ENCODE peak calls at places on chromosome 14, in six cellular contexts. I is AG20443; Y is stimulated activated effector memory CD8-positive, alpha-beta T cell treated with anti-CD3 and anti-CD28 coated beads, Interleukin-12 subunit alpha, Interleukin-12 subunit beta, amount 100 ng/mL, for 72 hours; E is T-helper 17 cell; Q is brain microvascular endothelial cell; P is omental fat pad. X is an unnamed sample.

GRCh38 chr14:20278414-20278813 is 27.3 kb downstream of the TTC5 start:
- DNase-seq in E (no peak), Q (peak), I (no peak), P (no peak), Y (no peak), X (no peak)

GRCh38 chr14:79465651-79466050 is 745.7 kb downstream of the DIO2 start:
- DNase-seq in Y (no peak), Q (no peak), I (no peak), E (no peak), P (no peak), X (no peak)

GRCh38 chr14:46306267-46306666 is 345.3 kb downstream of the RPL10L start:
- DNase-seq in Q (no peak), P (no peak), I (no peak), E (no peak), Y (no peak), X (no peak)

GRCh38 chr14:24368562-24369252 is 723 bp downstream of the NFATC4 start:
- DNase-seq in Y (no peak), I (peak), Q (peak), E (no peak), P (no peak), X (no peak)

GRCh38 chr14:89276424-89276975 is 140.5 kb downstream of the FOXN3 start:
- DNase-seq in I (no peak), Q (peak), Y (peak), P (no peak), E (no peak), X (no peak)

GRCh38 chr14:103925316-103925715 is 2.9 kb upstream of the TDRD9 start:
- DNase-seq in P (no peak), I (no peak), Y (no peak), Q (no peak), E (no peak), X (no peak)

GRCh38 chr14:105860615-105861580 is 334.5 kb downstream of the TMEM121 start:
- DNase-seq in I (no peak), Y (no peak), E (peak), P (peak), Q (no peak), X (no peak)

GRCh38 chr14:99564256-99564902 is 39.6 kb downstream of the CCDC85C start:
- DNase-seq in E (no peak), I (no peak), Y (no peak), P (no peak), Q (peak), X (no peak)

GRCh38 chr14:92997343-92998061 is 74.6 kb downstream of the CHGA start:
- DNase-seq in Q (no peak), Y (no peak), I (peak), E (no peak), P (no peak), X (no peak)

GRCh38 chr14:89336338-89336737 is 80.7 kb downstream of the FOXN3 start:
- DNase-seq in I (no peak), Y (no peak), Q (no peak), E (no peak), P (no peak), X (no peak)